ENCODE peak calls at places on chromosomes 12 and 14, in seven cellular contexts. L is fibroblast of the aortic adventitia, E is sigmoid colon, N is upper lobe of right lung, Q is PC-9, C is AG09319, S is epithelial cell of esophagus. T is an unnamed sample.

GRCh38 chr14:79704406-79704805 is 506.9 kb downstream of the DIO2 start:
- DNase-seq in L (no peak), E (no peak), N (no peak), Q (no peak), C (no peak), S (no peak), T (no peak)

GRCh38 chr12:132754555-132754954 is 7.1 kb downstream of the ANKLE2 start:
- DNase-seq in L (no peak), E (no peak), N (no peak), Q (no peak), C (no peak), S (no peak), T (no peak)

GRCh38 chr14:95056476-95056875 is 100.9 kb downstream of the DICER1 start:
- DNase-seq in L (no peak), E (peak), N (peak), Q (peak), C (no peak), S (no peak), T (no peak)

GRCh38 chr14:106843376-106843775 is 1317.0 kb downstream of the TMEM121 start:
- DNase-seq in L (no peak), E (no peak), N (no peak), Q (no peak), C (no peak), S (no peak), T (no peak)

GRCh38 chr14:76331328-76332011 is 44.5 kb upstream of the ESRRB start:
- DNase-seq in L (no peak), E (peak), N (peak), Q (no peak), C (no peak), S (no peak), T (no peak)

GRCh38 chr12:42666671-42667243 is 77.2 kb upstream of the PRICKLE1 start:
- DNase-seq in L (no peak), E (no peak), N (no peak), Q (no peak), C (no peak), S (peak), T (no peak)

GRCh38 chr14:35535794-35536112 is 1.8 kb downstream of the INSM2 start:
- DNase-seq in L (no peak), E (no peak), N (no peak), Q (no peak), C (no peak), S (no peak), T (no peak)

GRCh38 chr14:94926176-94926575 is 156.3 kb upstream of the GSC start:
- DNase-seq in L (no peak), E (no peak), N (no peak), Q (no peak), C (no peak), S (no peak), T (no peak)

GRCh38 chr12:56151672-56152131 is 685 bp upstream of the MYL6B start:
- DNase-seq in L (no peak), E (no peak), N (peak), Q (peak), C (no peak), S (peak), T (no peak)

GRCh38 chr14:61710853-61711817 is 15.8 kb downstream of the HIF1A start:
- DNase-seq in L (no peak), E (no peak), N (no peak), Q (no peak), C (no peak), S (no peak), T (no peak)

GRCh38 chr14:64745511-64746041 is 41.4 kb downstream of the PLEKHG3 start:
- DNase-seq in L (peak), E (no peak), N (no peak), Q (no peak), C (no peak), S (no peak), T (no peak)

GRCh38 chr12:9634177-9634803 is 26.6 kb upstream of the KLRB1 start:
- DNase-seq in L (peak), E (no peak), N (no peak), Q (peak), C (no peak), S (peak), T (no peak)
- TF ChIP-seq CTCF in L (peak), E (no peak), N (peak), Q (peak), C (peak), S (peak), T (peak)

DNA sequence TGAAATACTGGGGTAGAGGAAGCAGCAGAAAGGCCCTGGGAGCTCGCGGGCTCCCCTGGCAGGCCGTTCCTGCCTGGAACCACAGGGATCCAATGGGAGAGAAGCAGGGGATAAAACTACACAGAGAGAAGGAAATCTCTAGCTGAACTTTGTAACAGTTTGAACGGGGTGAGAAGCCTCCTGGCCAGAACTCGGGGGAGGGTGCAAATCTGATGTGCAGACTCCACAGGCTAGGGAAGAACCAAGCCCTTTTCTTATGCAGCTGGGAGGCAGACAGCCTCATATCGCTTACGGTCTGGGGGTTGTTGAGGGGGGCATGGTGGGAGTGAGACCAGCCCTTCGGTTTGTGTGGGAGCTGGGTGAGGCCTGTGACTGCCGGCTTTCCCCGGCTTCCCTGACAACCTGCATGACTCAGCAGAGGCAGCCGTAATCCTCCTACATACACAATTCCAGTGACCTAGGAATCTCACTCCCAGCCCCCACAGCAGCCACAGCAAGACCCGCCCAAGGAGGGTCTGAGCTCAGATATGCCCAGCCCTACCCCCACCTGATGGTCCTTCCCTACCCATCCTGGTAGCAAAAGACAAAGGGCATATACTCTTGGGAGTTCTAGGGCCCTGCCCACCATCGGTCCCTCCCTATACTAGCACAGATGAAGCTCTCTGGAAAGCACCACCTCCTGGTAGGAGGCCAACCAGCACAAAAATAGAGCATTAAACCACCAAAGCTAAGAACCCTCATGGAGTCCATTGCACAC is 143.0 kb downstream of the TMTC1 start:
- DNase-seq in L (peak), E (no peak), N (no peak), Q (peak), C (no peak), S (peak), T (no peak)
- TF ChIP-seq CTCF in L (peak), E (no peak), N (no peak), Q (no peak), C (no peak), S (no peak), T (peak)

DNA sequence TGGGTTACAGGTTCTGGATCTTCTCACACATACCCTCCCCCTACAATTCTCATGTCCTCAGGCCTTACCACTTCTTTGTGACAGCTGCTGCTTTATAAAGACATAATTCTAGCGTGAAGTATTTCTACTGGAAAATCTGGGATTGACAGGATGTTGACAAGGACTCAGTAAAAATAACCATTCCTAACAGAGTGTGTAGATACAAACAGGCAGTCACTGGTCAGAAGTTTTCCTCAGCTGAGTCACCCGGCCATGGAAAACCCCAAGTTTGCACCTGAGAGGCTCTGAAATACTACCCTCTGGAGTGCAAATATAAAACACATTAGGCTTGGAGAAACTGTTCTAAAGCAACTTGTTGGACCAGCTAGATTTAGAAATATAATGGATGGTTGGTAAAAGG is 54.4 kb downstream of the SPPL3 start:
- DNase-seq in L (peak), E (no peak), N (no peak), Q (peak), C (no peak), S (peak), T (no peak)
- TF ChIP-seq CTCF in L (no peak), E (no peak), N (no peak), Q (no peak), C (no peak), S (no peak), T (no peak)

DNA sequence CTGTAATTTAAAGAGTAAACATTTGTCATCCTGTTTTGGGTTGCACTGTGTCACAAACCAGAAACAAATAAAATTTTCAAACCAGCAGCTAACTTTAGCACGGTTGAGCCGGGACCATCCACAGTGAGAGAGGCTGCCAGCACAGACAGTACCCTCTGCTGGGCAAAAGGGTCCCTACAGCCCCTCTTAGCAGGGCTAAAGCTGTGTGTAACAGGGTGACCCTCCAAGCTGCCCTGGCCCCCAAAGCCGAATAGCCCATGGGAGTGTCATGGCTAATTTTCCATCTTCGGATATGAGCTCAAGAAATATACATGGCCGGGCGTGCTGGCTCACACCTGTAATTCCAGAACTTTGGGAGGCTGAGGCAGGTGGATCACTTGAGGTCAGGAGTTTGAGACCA is 157.1 kb upstream of the GRIN2B start:
- DNase-seq in L (no peak), E (no peak), N (no peak), Q (no peak), C (no peak), S (no peak), T (no peak)
- TF ChIP-seq CTCF in L (no peak), E (no peak), N (no peak), Q (peak), C (no peak), S (no peak), T (no peak)

DNA sequence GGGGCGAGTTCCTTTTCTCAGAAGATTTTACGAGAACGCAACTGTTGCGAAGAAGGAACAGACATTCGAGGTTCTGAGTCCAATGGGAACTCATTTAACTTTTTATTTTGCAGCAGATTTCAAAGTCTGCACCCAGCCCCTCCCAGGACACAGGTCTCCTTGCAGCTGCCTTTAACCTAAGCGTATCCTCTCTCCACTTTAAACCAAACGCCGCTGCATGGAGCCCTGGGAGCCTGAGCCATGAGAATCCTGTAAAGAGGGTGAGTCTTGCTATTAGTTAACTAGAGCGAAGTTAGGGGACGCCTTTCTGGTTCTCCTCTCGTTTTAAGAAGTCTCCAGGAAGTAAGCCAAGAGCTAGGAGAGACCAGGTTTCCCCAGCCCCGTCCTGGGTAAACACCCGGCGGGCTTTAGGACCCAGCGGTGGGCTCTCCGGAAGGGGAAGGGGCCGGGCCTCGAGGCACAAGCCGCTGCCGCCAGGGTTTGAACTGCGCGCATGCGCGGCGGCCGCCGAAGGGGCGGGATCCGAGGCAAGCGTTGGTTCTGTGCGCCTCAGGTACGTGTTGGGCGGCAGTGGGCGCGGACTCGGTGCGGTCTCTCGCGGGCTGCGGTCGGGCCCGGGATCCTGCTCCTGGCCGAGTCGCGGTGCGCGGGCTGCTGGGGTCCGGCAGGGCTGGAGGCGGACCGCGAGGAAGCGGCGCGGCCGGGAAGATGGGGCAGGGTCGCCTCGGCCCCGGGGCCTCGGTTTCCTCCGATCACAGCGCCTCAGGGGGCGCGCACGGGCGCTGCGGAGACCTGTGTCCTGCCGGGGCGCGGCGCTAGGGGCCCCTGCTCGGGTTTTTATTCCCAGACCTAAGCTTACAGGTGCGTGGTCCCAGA is at the start of gene TDP1:
- DNase-seq in L (peak), E (peak), N (peak), Q (peak), C (peak), S (peak), T (peak)
- TF ChIP-seq CTCF in L (no peak), E (no peak), N (no peak), Q (no peak), C (no peak), S (no peak), T (no peak)

T was measured in osteocyte.